ENCODE peak calls at places on chromosomes 1 and 21, in five cellular contexts. One of them, this sample, is unnamed.

GRCh38 chr1:19645544-19646252 is 1.6 kb downstream of the NBL1 start:
- DNase-seq in tibial artery: no peak
- DNase-seq in aorta: peak
- DNase-seq in T-helper 2 cell: no peak
- DNase-seq in stimulated activated CD8-positive, alpha-beta memory T cell treated with anti-CD3 and anti-CD28 coated beads, Interleukin-15, amount 100 ng/mL, for 1 hour: no peak
- DNase-seq in this sample: no peak

GRCh38 chr21:16402752-16403151 is 673.0 kb downstream of the USP25 start:
- DNase-seq in tibial artery: no peak
- DNase-seq in aorta: no peak
- DNase-seq in T-helper 2 cell: no peak
- DNase-seq in stimulated activated CD8-positive, alpha-beta memory T cell treated with anti-CD3 and anti-CD28 coated beads, Interleukin-15, amount 100 ng/mL, for 1 hour: no peak
- DNase-seq in this sample: no peak

GRCh38 chr1:4932666-4933065 is 278.3 kb downstream of the AJAP1 start:
- DNase-seq in tibial artery: no peak
- DNase-seq in aorta: no peak
- DNase-seq in T-helper 2 cell: no peak
- DNase-seq in stimulated activated CD8-positive, alpha-beta memory T cell treated with anti-CD3 and anti-CD28 coated beads, Interleukin-15, amount 100 ng/mL, for 1 hour: no peak
- DNase-seq in this sample: no peak

GRCh38 chr1:41913025-41913424 is 5.7 kb downstream of the HIVEP3 start:
- DNase-seq in tibial artery: no peak
- DNase-seq in aorta: no peak
- DNase-seq in T-helper 2 cell: no peak
- DNase-seq in stimulated activated CD8-positive, alpha-beta memory T cell treated with anti-CD3 and anti-CD28 coated beads, Interleukin-15, amount 100 ng/mL, for 1 hour: no peak
- DNase-seq in this sample: no peak

GRCh38 chr1:236880209-236880608 is 85.1 kb downstream of the MTR start:
- DNase-seq in tibial artery: no peak
- DNase-seq in aorta: no peak
- DNase-seq in T-helper 2 cell: no peak
- DNase-seq in stimulated activated CD8-positive, alpha-beta memory T cell treated with anti-CD3 and anti-CD28 coated beads, Interleukin-15, amount 100 ng/mL, for 1 hour: no peak
- DNase-seq in this sample: no peak

GRCh38 chr1:221791846-221792245 is 50.0 kb upstream of the DUSP10 start:
- DNase-seq in tibial artery: no peak
- DNase-seq in aorta: no peak
- DNase-seq in T-helper 2 cell: no peak
- DNase-seq in stimulated activated CD8-positive, alpha-beta memory T cell treated with anti-CD3 and anti-CD28 coated beads, Interleukin-15, amount 100 ng/mL, for 1 hour: no peak
- DNase-seq in this sample: no peak

GRCh38 chr1:84995484-84996334 is 1.2 kb downstream of the MCOLN2 start:
- DNase-seq in tibial artery: no peak
- DNase-seq in aorta: no peak
- DNase-seq in T-helper 2 cell: no peak
- DNase-seq in stimulated activated CD8-positive, alpha-beta memory T cell treated with anti-CD3 and anti-CD28 coated beads, Interleukin-15, amount 100 ng/mL, for 1 hour: no peak
- DNase-seq in this sample: no peak

GRCh38 chr1:215002471-215002870 is 80.1 kb upstream of the KCNK2 start:
- DNase-seq in tibial artery: no peak
- DNase-seq in aorta: no peak
- DNase-seq in T-helper 2 cell: no peak
- DNase-seq in stimulated activated CD8-positive, alpha-beta memory T cell treated with anti-CD3 and anti-CD28 coated beads, Interleukin-15, amount 100 ng/mL, for 1 hour: no peak
- DNase-seq in this sample: no peak

GRCh38 chr1:39394598-39394997 is 96.8 kb upstream of the BMP8A start:
- DNase-seq in tibial artery: no peak
- DNase-seq in aorta: no peak
- DNase-seq in T-helper 2 cell: no peak
- DNase-seq in stimulated activated CD8-positive, alpha-beta memory T cell treated with anti-CD3 and anti-CD28 coated beads, Interleukin-15, amount 100 ng/mL, for 1 hour: no peak
- DNase-seq in this sample: no peak

GRCh38 chr1:44537961-44538360 is 132.9 kb downstream of the RNF220 start:
- DNase-seq in tibial artery: no peak
- DNase-seq in aorta: no peak
- DNase-seq in T-helper 2 cell: no peak
- DNase-seq in stimulated activated CD8-positive, alpha-beta memory T cell treated with anti-CD3 and anti-CD28 coated beads, Interleukin-15, amount 100 ng/mL, for 1 hour: no peak
- DNase-seq in this sample: no peak

GRCh38 chr21:25963186-25963585 is 207.4 kb downstream of the APP start:
- DNase-seq in tibial artery: no peak
- DNase-seq in aorta: no peak
- DNase-seq in T-helper 2 cell: no peak
- DNase-seq in stimulated activated CD8-positive, alpha-beta memory T cell treated with anti-CD3 and anti-CD28 coated beads, Interleukin-15, amount 100 ng/mL, for 1 hour: no peak
- DNase-seq in this sample: no peak

GRCh38 chr1:85571830-85572229 is 8.7 kb upstream of the CCN1 start:
- DNase-seq in tibial artery: no peak
- DNase-seq in aorta: no peak
- DNase-seq in T-helper 2 cell: no peak
- DNase-seq in stimulated activated CD8-positive, alpha-beta memory T cell treated with anti-CD3 and anti-CD28 coated beads, Interleukin-15, amount 100 ng/mL, for 1 hour: no peak
- DNase-seq in this sample: no peak

GRCh38 chr1:108897865-108898720 is 21.3 kb downstream of the GPSM2 start:
- DNase-seq in tibial artery: no peak
- DNase-seq in aorta: no peak
- DNase-seq in T-helper 2 cell: no peak
- DNase-seq in stimulated activated CD8-positive, alpha-beta memory T cell treated with anti-CD3 and anti-CD28 coated beads, Interleukin-15, amount 100 ng/mL, for 1 hour: no peak
- DNase-seq in this sample: no peak

GRCh38 chr21:27021801-27022200 is 54.9 kb upstream of the ADAMTS5 start:
- DNase-seq in tibial artery: no peak
- DNase-seq in aorta: no peak
- DNase-seq in T-helper 2 cell: no peak
- DNase-seq in stimulated activated CD8-positive, alpha-beta memory T cell treated with anti-CD3 and anti-CD28 coated beads, Interleukin-15, amount 100 ng/mL, for 1 hour: no peak
- DNase-seq in this sample: no peak

GRCh38 chr1:41496080-41497055 is 11.9 kb upstream of the EDN2 start:
- DNase-seq in tibial artery: peak
- DNase-seq in aorta: peak
- DNase-seq in T-helper 2 cell: no peak
- DNase-seq in stimulated activated CD8-positive, alpha-beta memory T cell treated with anti-CD3 and anti-CD28 coated beads, Interleukin-15, amount 100 ng/mL, for 1 hour: no peak
- DNase-seq in this sample: no peak

GRCh38 chr1:117013310-117013850 is 11.8 kb downstream of the CD101 start:
- DNase-seq in tibial artery: no peak
- DNase-seq in aorta: no peak
- DNase-seq in T-helper 2 cell: no peak
- DNase-seq in stimulated activated CD8-positive, alpha-beta memory T cell treated with anti-CD3 and anti-CD28 coated beads, Interleukin-15, amount 100 ng/mL, for 1 hour: no peak
- DNase-seq in this sample: no peak

GRCh38 chr1:205709059-205709398 is 28.7 kb upstream of the SLC45A3 start:
- DNase-seq in tibial artery: no peak
- DNase-seq in aorta: no peak
- DNase-seq in T-helper 2 cell: no peak
- DNase-seq in stimulated activated CD8-positive, alpha-beta memory T cell treated with anti-CD3 and anti-CD28 coated beads, Interleukin-15, amount 100 ng/mL, for 1 hour: no peak
- DNase-seq in this sample: no peak

GRCh38 chr1:244640917-244641316 is 12.0 kb upstream of the DESI2 start:
- DNase-seq in tibial artery: no peak
- DNase-seq in aorta: no peak
- DNase-seq in T-helper 2 cell: no peak
- DNase-seq in stimulated activated CD8-positive, alpha-beta memory T cell treated with anti-CD3 and anti-CD28 coated beads, Interleukin-15, amount 100 ng/mL, for 1 hour: no peak
- DNase-seq in this sample: no peak

GRCh38 chr1:232149302-232150201 is 480.4 kb downstream of the SIPA1L2 start:
- DNase-seq in tibial artery: no peak
- DNase-seq in aorta: no peak
- DNase-seq in T-helper 2 cell: no peak
- DNase-seq in stimulated activated CD8-positive, alpha-beta memory T cell treated with anti-CD3 and anti-CD28 coated beads, Interleukin-15, amount 100 ng/mL, for 1 hour: no peak
- DNase-seq in this sample: no peak

GRCh38 chr1:167059045-167059728 is 31.0 kb downstream of the GPA33 start:
- DNase-seq in tibial artery: no peak
- DNase-seq in aorta: peak
- DNase-seq in T-helper 2 cell: peak
- DNase-seq in stimulated activated CD8-positive, alpha-beta memory T cell treated with anti-CD3 and anti-CD28 coated beads, Interleukin-15, amount 100 ng/mL, for 1 hour: peak
- DNase-seq in this sample: no peak

GRCh38 chr1:79874289-79874688 is 867.8 kb upstream of the ADGRL4 start:
- DNase-seq in tibial artery: no peak
- DNase-seq in aorta: no peak
- DNase-seq in T-helper 2 cell: no peak
- DNase-seq in stimulated activated CD8-positive, alpha-beta memory T cell treated with anti-CD3 and anti-CD28 coated beads, Interleukin-15, amount 100 ng/mL, for 1 hour: no peak
- DNase-seq in this sample: no peak

GRCh38 chr1:64525116-64525686 is 55.3 kb downstream of the CACHD1 start:
- DNase-seq in tibial artery: no peak
- DNase-seq in aorta: no peak
- DNase-seq in T-helper 2 cell: no peak
- DNase-seq in stimulated activated CD8-positive, alpha-beta memory T cell treated with anti-CD3 and anti-CD28 coated beads, Interleukin-15, amount 100 ng/mL, for 1 hour: no peak
- DNase-seq in this sample: no peak

GRCh38 chr1:110460253-110461220 is 9.6 kb downstream of the PROK1 start:
- DNase-seq in tibial artery: peak
- DNase-seq in aorta: peak
- DNase-seq in T-helper 2 cell: peak
- DNase-seq in stimulated activated CD8-positive, alpha-beta memory T cell treated with anti-CD3 and anti-CD28 coated beads, Interleukin-15, amount 100 ng/mL, for 1 hour: peak
- DNase-seq in this sample: no peak

GRCh38 chr1:74571875-74572274 is 59.5 kb upstream of the LRRC53 start:
- DNase-seq in tibial artery: no peak
- DNase-seq in aorta: no peak
- DNase-seq in T-helper 2 cell: no peak
- DNase-seq in stimulated activated CD8-positive, alpha-beta memory T cell treated with anti-CD3 and anti-CD28 coated beads, Interleukin-15, amount 100 ng/mL, for 1 hour: no peak
- DNase-seq in this sample: no peak

GRCh38 chr1:239987103-239987745 is 104.5 kb upstream of the FMN2 start:
- DNase-seq in tibial artery: no peak
- DNase-seq in aorta: no peak
- DNase-seq in T-helper 2 cell: no peak
- DNase-seq in stimulated activated CD8-positive, alpha-beta memory T cell treated with anti-CD3 and anti-CD28 coated beads, Interleukin-15, amount 100 ng/mL, for 1 hour: no peak
- DNase-seq in this sample: no peak

This sample was measured in cortex of kidney.